ENCODE peak calls at places on chromosomes 11 and 22, in five cellular contexts. H is stimulated activated CD8-positive, alpha-beta memory T cell treated with anti-CD3 and anti-CD28 coated beads, Interleukin-4, amount 100 ng/mL, for 1 hour; S is neural crest cell; M is ureter; B is EL. A is an unnamed sample.

GRCh38 chr11:12631651-12632050 is 42.6 kb upstream of the TEAD1 start:
- DNase-seq in H (no peak), S (no peak), M (no peak), B (no peak), A (no peak)

GRCh38 chr11:113828186-113828585 is 47.2 kb downstream of the USP28 start:
- DNase-seq in H (no peak), S (no peak), M (no peak), B (no peak), A (no peak)

GRCh38 chr11:64951529-64951928 is 15.8 kb upstream of the GPHA2 start:
- DNase-seq in H (no peak), S (no peak), M (no peak), B (no peak), A (no peak)

GRCh38 chr11:76589477-76589876 is 81.1 kb downstream of the LRRC32 start:
- DNase-seq in H (no peak), S (no peak), M (no peak), B (no peak), A (no peak)

GRCh38 chr22:23222033-23222840 is 41.9 kb downstream of the BCR start:
- DNase-seq in H (no peak), S (no peak), M (no peak), B (no peak), A (no peak)

GRCh38 chr22:44926124-44926475 is 83.7 kb downstream of the PHF21B start:
- DNase-seq in H (no peak), S (no peak), M (no peak), B (no peak), A (no peak)

GRCh38 chr11:70075836-70076235 is 2.3 kb upstream of the ANO1 start:
- DNase-seq in H (no peak), S (no peak), M (no peak), B (no peak), A (peak; percentile 45)

GRCh38 chr22:25749420-25750169 is 7.6 kb downstream of the MYO18B start:
- DNase-seq in H (no peak), S (no peak), M (no peak), B (no peak), A (no peak)

GRCh38 chr11:11531127-11531526 is 90.7 kb downstream of the GALNT18 start:
- DNase-seq in H (no peak), S (no peak), M (no peak), B (no peak), A (no peak)

GRCh38 chr22:49480896-49481650 is 346.6 kb downstream of the BRD1 start:
- DNase-seq in H (no peak), S (no peak), M (no peak), B (no peak), A (no peak)

GRCh38 chr11:625636-626319 is 1.0 kb upstream of the CDHR5 start:
- DNase-seq in H (no peak), S (no peak), M (no peak), B (no peak), A (no peak)

GRCh38 chr22:23751441-23751996 is 607 bp upstream of the ZNF70 start:
- DNase-seq in H (no peak), S (no peak), M (no peak), B (no peak), A (peak; percentile 57)

GRCh38 chr11:118214210-118214914 is 10.4 kb downstream of the JAML start:
- DNase-seq in H (no peak), S (no peak), M (no peak), B (no peak), A (no peak)

GRCh38 chr11:65067446-65067845 is 9.1 kb upstream of the NAALADL1 start:
- DNase-seq in H (no peak), S (no peak), M (no peak), B (no peak), A (no peak)

GRCh38 chr11:2581931-2582435 is 117.8 kb downstream of the KCNQ1OT1 start:
- DNase-seq in H (no peak), S (no peak), M (no peak), B (no peak), A (peak; percentile 35)